ENCODE peak calls at places on chromosome 20, in four cellular contexts. J is A549, N is GM12878, O is HepG2. R is an unnamed sample.

GRCh38 chr20:60147004-60147403 is 188.8 kb downstream of the CDH26 start:
- DNase-seq in J (no peak), O (no peak), N (no peak), R (no peak)

GRCh38 chr20:24066075-24066700 is 77.6 kb upstream of the GGTLC1 start:
- DNase-seq in N (no peak), O (no peak), J (no peak), R (no peak)

GRCh38 chr20:44348168-44348659 is 7.3 kb upstream of the HNF4A start:
- DNase-seq in J (no peak), O (no peak), N (no peak), R (no peak)

GRCh38 chr20:60049601-60050000 is 91.4 kb downstream of the CDH26 start:
- DNase-seq in J (no peak), N (no peak), O (no peak), R (no peak)

GRCh38 chr20:1623501-1624250 is 3.9 kb upstream of the SIRPB1 start:
- DNase-seq in N (no peak), O (no peak), J (no peak), R (no peak)

GRCh38 chr20:47951521-47951951 is 166.3 kb upstream of the SULF2 start:
- DNase-seq in J (no peak), O (no peak), N (no peak), R (no peak)

GRCh38 chr20:19233025-19233794 is 20.8 kb downstream of the SLC24A3 start:
- DNase-seq in O (no peak), N (no peak), J (no peak), R (no peak)

GRCh38 chr20:19070681-19071441 is 141.6 kb upstream of the SLC24A3 start:
- DNase-seq in N (peak; percentile 77), J (no peak), O (no peak), R (no peak)

GRCh38 chr20:2296545-2297351 is 947 bp downstream of the TGM3 start:
- DNase-seq in J (no peak), N (no peak), O (no peak), R (no peak)

GRCh38 chr20:53750827-53751393 is 157.3 kb upstream of the ZNF217 start:
- DNase-seq in O (no peak), N (peak; percentile 69), J (no peak), R (peak; percentile 28)

GRCh38 chr20:40489886-40490285 is 199.2 kb downstream of the MAFB start:
- DNase-seq in O (no peak), J (no peak), N (no peak), R (no peak)

GRCh38 chr20:33679758-33680485 is 5.7 kb upstream of the NECAB3 start:
- DNase-seq in J (no peak), N (peak; percentile 47), O (no peak), R (no peak)

GRCh38 chr20:58712116-58712822 is 19.7 kb downstream of the NPEPL1 start:
- DNase-seq in N (no peak), J (no peak), O (no peak), R (no peak)

GRCh38 chr20:31811796-31812728 is 7.1 kb upstream of the MYLK2 start:
- DNase-seq in J (no peak), O (no peak), N (no peak), R (peak; percentile 27)

GRCh38 chr20:1434571-1435336 is 31.9 kb downstream of the NSFL1C start:
- DNase-seq in O (no peak), J (no peak), N (peak; percentile 78), R (no peak)

GRCh38 chr20:3068986-3069900 is 2.2 kb upstream of the OXT start:
- DNase-seq in J (peak; percentile 36), O (peak; percentile 55), N (no peak), R (no peak)

GRCh38 chr20:25493748-25494505 is 86.5 kb downstream of the GINS1 start:
- DNase-seq in O (no peak), N (no peak), J (no peak), R (no peak)

GRCh38 chr20:34703573-34704176 is 469 bp upstream of the TP53INP2 start:
- DNase-seq in N (no peak), J (no peak), O (peak; percentile 81), R (no peak)

GRCh38 chr20:35246723-35247122 is 20.2 kb downstream of the MMP24 start:
- DNase-seq in N (no peak), O (no peak), J (no peak), R (no peak)

GRCh38 chr20:56439784-56440291 is 27.8 kb downstream of the CASS4 start:
- DNase-seq in N (no peak), O (no peak), J (no peak), R (no peak)

GRCh38 chr20:14951105-14951504 is 613.7 kb upstream of the FLRT3 start:
- DNase-seq in O (no peak), N (no peak), J (no peak), R (no peak)

GRCh38 chr20:43983904-43984361 is 69.3 kb downstream of the TOX2 start:
- DNase-seq in O (no peak), N (no peak), J (no peak), R (no peak)

GRCh38 chr20:1489764-1490436 is 1.3 kb downstream of the SIRPB2 start:
- DNase-seq in O (no peak), N (no peak), J (no peak), R (no peak)

GRCh38 chr20:20795119-20795518 is 82.7 kb upstream of the RALGAPA2 start:
- DNase-seq in O (no peak), J (no peak), N (no peak), R (no peak)

GRCh38 chr20:31560094-31560899 is 44.8 kb upstream of the ID1 start:
- DNase-seq in J (peak; percentile 94), O (peak; percentile 83), N (no peak), R (peak; percentile 71)

GRCh38 chr20:48718914-48719578 is 108.8 kb downstream of the PREX1 start:
- DNase-seq in N (no peak), O (no peak), J (no peak), R (no peak)

GRCh38 chr20:13554706-13555105 is 84.0 kb downstream of the TASP1 start:
- DNase-seq in O (no peak), J (peak; percentile 17), N (no peak), R (no peak)

GRCh38 chr20:19098806-19099578 is 113.5 kb upstream of the SLC24A3 start:
- DNase-seq in J (no peak), N (no peak), O (no peak), R (no peak)

GRCh38 chr20:14336667-14337066 is 745 bp downstream of the FLRT3 start:
- DNase-seq in O (peak; percentile 12), J (peak; percentile 68), N (no peak), R (no peak)

GRCh38 chr20:20412750-20413149 is 44.8 kb downstream of the INSM1 start:
- DNase-seq in N (no peak), J (no peak), O (no peak), R (no peak)

GRCh38 chr20:11379257-11380011 is 538.3 kb upstream of the BTBD3 start:
- DNase-seq in O (peak; percentile 47), J (no peak), N (no peak), R (no peak)

GRCh38 chr20:44123251-44123650 is 63.7 kb downstream of the JPH2 start:
- DNase-seq in O (no peak), J (no peak), N (no peak), R (no peak)

GRCh38 chr20:49356676-49357075 is 78.8 kb upstream of the ZNFX1 start:
- DNase-seq in N (no peak), J (no peak), O (no peak), R (no peak)

GRCh38 chr20:61780066-61780465 is 285.6 kb downstream of the TAF4 start:
- DNase-seq in N (no peak), J (no peak), O (no peak), R (no peak)

GRCh38 chr20:59912609-59913008 is 20.8 kb downstream of the SYCP2 start:
- DNase-seq in J (no peak), O (no peak), N (no peak), R (no peak)

GRCh38 chr20:39898467-39898852 is 790.6 kb downstream of the MAFB start:
- DNase-seq in N (no peak), O (no peak), J (no peak), R (no peak)

GRCh38 chr20:20547221-20547875 is 165.1 kb downstream of the RALGAPA2 start:
- DNase-seq in J (no peak), O (peak; percentile 70), N (no peak), R (no peak)

DNA sequence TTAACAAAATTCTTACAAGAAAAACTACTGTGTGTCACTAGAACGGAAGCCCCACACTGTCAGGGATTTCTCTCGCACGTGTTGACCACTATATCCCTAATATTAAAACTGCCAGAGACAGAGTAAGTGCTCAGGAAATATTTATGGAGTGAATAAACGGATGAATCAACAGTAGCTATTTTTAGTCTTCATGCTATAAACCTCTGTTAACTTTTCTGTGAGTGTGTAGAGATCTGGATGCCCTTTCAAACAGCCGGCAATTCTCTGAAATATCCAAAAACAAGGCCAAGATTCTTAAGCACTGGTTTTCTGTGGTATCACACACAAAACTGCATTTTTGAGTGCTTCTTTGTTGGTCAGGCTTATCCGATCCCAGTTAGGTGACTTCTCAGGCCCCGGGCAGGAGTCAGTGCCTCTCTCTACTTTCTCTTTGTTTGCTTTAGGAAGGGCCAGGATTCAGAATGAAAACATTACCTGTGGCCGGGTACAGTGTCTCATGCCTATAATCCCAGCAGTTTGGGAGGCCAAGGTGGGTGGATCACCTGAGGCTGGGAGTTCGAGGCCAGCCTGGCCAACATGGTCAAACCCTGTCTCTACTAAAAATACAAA is 15.7 kb downstream of the ATP9A start:
- DNase-seq in N (no peak), J (peak; percentile 72), O (peak; percentile 71), R (no peak)
- H3K27ac ChIP-seq in N (no peak overlapping the region), J (peak overlapping the region; percentile 89), O (peak overlapping the region; percentile 54), R (no peak overlapping the region)

GRCh38 chr20:41697861-41698559 is 79.8 kb upstream of the CHD6 start:
- DNase-seq in N (no peak), J (peak; percentile 31), O (peak; percentile 52), R (peak; percentile 70)
- TF ChIP-seq ESRRA in N (no peak), J (no peak), O (no peak), R (no peak)

DNA sequence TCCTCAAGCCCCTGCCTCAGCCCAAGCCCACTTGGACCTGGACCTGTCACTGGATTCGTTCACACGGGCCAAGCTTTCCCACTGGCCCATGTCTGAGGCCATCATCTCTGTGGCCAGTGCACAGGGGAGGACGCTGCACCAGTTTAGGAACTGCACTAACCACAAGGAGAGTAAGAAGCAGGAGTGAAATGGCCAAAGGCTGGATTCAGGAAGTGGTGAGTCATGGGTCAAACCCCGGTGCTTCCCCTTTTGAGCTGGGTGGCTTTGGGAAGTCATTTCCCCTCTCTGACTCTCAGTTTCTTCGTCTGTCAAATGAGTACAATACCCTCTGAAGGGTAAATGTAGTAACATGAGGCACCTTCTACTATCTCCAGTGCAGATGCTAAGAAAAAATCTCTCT is 87.9 kb downstream of the CD40 start:
- DNase-seq in O (no peak), N (peak; percentile 12), J (no peak), R (peak; percentile 69)
- TF ChIP-seq CTCF in O (no peak), N (no peak), J (no peak), R (no peak)

DNA sequence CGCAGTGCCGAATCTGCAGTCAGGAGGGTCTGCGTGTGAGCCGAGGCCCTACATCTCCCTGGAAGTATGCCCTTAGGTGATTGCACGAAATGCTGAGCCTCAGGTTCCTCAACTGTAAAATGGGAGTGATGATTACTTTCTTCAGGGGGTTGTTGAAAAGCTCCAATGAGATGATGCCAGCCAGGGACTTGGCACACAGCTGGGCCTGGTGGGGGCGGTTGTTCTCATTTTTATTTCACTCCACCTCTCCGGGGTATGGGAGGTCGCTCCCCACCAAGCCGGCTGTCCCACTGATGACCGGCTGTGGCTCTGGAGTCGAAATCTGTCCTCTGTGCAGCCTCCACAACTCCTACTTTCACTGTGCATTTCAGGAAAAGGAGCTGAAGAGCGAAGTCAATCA is 8.1 kb downstream of the PCK1 start:
- DNase-seq in O (no peak), N (no peak), J (no peak), R (no peak)
- H3K27ac ChIP-seq in O (peak overlapping the region; percentile 52), N (no peak overlapping the region), J (no peak overlapping the region), R (no peak overlapping the region)

GRCh38 chr20:52303281-52303950 is 111.8 kb upstream of the ZFP64 start:
- DNase-seq in N (no peak), J (no peak), O (no peak), R (no peak)
- TF ChIP-seq ESRRA in N (no peak), J (no peak), O (no peak), R (no peak)

GRCh38 chr20:63002511-63002910 is 4.3 kb downstream of the BHLHE23 start:
- DNase-seq in O (no peak), J (no peak), N (no peak), R (no peak)
- TF ChIP-seq CTCF in O (no peak), J (no peak), N (no peak), R (no peak)